ENCODE peak calls at places on chromosomes 2 and 18, in eight cellular contexts. U is endodermal cell, G is brain microvascular endothelial cell, J is gastrocnemius medialis, E is keratinocyte, S is pancreas, N is A549, D is RWPE2. M is an unnamed sample.

GRCh38 chr2:208256192-208256782 is 1.4 kb upstream of the IDH1 start:
- DNase-seq in D (no peak), J (no peak), S (no peak), U (peak), E (no peak), G (no peak), N (no peak), M (no peak)

GRCh38 chr2:60565472-60565871 is 12.0 kb upstream of the BCL11A start:
- DNase-seq in E (no peak), U (no peak), S (no peak), J (no peak), D (no peak), N (no peak), G (no peak), M (no peak)

GRCh38 chr2:212892193-212892592 is 259.2 kb downstream of the IKZF2 start:
- DNase-seq in N (no peak), U (peak), S (no peak), J (no peak), G (peak), E (no peak), D (no peak), M (no peak)

GRCh38 chr2:96950391-96951124 is 35.8 kb downstream of the FAM178B start:
- DNase-seq in G (no peak), S (no peak), U (no peak), E (no peak), N (no peak), J (no peak), D (no peak), M (no peak)

GRCh38 chr2:188199716-188200128 is 92.0 kb upstream of the GULP1 start:
- DNase-seq in J (no peak), N (peak), D (no peak), E (peak), G (peak), U (no peak), S (no peak), M (no peak)

GRCh38 chr2:237878321-237879057 is 19.1 kb downstream of the RAMP1 start:
- DNase-seq in S (no peak), D (no peak), G (no peak), U (peak), N (no peak), J (no peak), E (no peak), M (peak)

GRCh38 chr2:137208361-137208973 is 443.1 kb downstream of the THSD7B start:
- DNase-seq in G (peak), J (no peak), U (no peak), N (no peak), D (no peak), S (no peak), E (no peak), M (no peak)

GRCh38 chr18:68533641-68534040 is 181.3 kb downstream of the TMX3 start:
- DNase-seq in G (no peak), D (no peak), N (no peak), E (no peak), U (no peak), J (no peak), S (no peak), M (no peak)

GRCh38 chr18:35919179-35919578 is 53.3 kb upstream of the RMP24 start:
- DNase-seq in E (no peak), N (no peak), G (no peak), J (no peak), U (no peak), S (no peak), D (no peak), M (no peak)

GRCh38 chr2:174259981-174260380 is 11.6 kb upstream of the OLA1 start:
- DNase-seq in U (no peak), G (peak), S (no peak), E (no peak), N (no peak), D (no peak), J (no peak), M (no peak)

GRCh38 chr2:239905884-239906654 is 119.1 kb downstream of the NDUFA10 start:
- DNase-seq in S (no peak), G (no peak), J (no peak), D (no peak), U (peak), N (no peak), E (no peak), M (peak)

GRCh38 chr2:2619995-2620394 is 288.9 kb upstream of the MYT1L start:
- DNase-seq in J (no peak), G (no peak), S (no peak), D (no peak), N (no peak), U (peak), E (no peak), M (peak)

GRCh38 chr2:218832520-218832919 is 917 bp upstream of the PRKAG3 start:
- DNase-seq in E (no peak), D (no peak), J (peak), S (no peak), N (peak), U (no peak), G (no peak), M (no peak)

GRCh38 chr2:214960677-214961076 is 151.2 kb upstream of the BARD1 start:
- DNase-seq in D (no peak), N (no peak), S (no peak), J (no peak), E (no peak), G (no peak), U (no peak), M (no peak)

GRCh38 chr2:26382534-26382933 is 19.2 kb upstream of the DRC1 start:
- DNase-seq in J (no peak), D (no peak), S (no peak), N (no peak), G (no peak), E (no peak), U (no peak), M (no peak)

GRCh38 chr2:15655123-15655887 is 63.6 kb downstream of the DDX1 start:
- DNase-seq in U (no peak), J (no peak), N (no peak), S (no peak), D (no peak), G (no peak), E (no peak), M (no peak)

GRCh38 chr2:216733046-216733445 is 37.7 kb upstream of the IGFBP5 start:
- DNase-seq in S (no peak), J (no peak), U (no peak), D (no peak), N (no peak), G (no peak), E (no peak), M (no peak)

GRCh38 chr2:133812826-133813617 is 244.8 kb upstream of the NCKAP5 start:
- DNase-seq in G (peak), D (no peak), N (no peak), U (no peak), S (no peak), J (no peak), E (no peak), M (no peak)

GRCh38 chr2:12549641-12550040 is 167.1 kb upstream of the TRIB2 start:
- DNase-seq in N (no peak), U (no peak), S (no peak), G (peak), D (no peak), J (no peak), E (no peak), M (no peak)
- H3K27ac ChIP-seq in N (no peak), U (no peak), S (no peak), G (no peak), D (no peak), J (no peak), E (no peak), M (no peak)

DNA sequence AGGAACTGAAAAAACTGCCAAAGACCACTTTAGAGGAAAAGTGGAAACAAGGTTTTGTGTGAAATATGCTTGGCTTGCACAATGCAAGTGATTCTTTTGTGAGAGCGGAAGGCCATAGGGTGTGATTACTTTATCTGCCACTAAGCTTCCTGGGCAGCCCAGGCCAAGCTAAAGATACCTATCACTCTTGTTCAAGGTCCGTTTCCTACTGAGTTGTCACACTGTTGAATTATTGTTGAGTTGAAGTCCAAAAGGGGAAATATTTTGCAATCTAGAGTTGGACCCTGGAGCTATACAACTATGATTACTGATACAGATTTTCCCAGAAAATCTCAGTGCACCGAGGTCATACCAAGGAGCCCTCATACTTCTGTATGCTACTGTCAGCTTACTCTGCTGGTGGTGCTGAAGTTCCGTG is 72.7 kb upstream of the CTAGE1 start:
- DNase-seq in E (no peak), G (no peak), D (no peak), S (no peak), U (no peak), J (no peak), N (no peak), M (no peak)
- TF ChIP-seq CTCF in E (no peak), G (no peak), D (no peak), S (no peak), U (peak), J (no peak), N (no peak), M (no peak)

DNA sequence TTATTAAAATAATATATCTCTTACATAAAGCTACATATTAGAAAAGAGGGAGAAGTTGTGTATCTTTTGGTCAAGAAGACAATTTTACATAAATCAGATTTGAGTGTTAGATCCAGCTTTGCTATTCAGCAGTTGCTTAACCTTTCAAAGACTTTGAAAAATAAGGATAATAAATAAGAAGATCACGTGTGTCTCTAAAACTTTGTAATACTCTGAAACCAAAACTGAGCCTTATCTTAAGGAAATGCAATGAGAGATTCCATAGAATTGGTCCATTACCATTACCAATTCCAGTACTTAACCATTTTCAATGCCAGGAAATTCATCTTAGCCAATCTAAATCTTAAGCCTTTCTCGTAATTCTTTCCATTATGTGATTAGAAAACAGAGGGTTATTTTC is 89.2 kb upstream of the COL5A2 start:
- DNase-seq in S (no peak), D (no peak), G (no peak), N (no peak), J (no peak), U (no peak), E (no peak), M (no peak)
- H3K27ac ChIP-seq in S (no peak), D (peak), G (peak), N (peak), J (no peak), U (no peak), E (no peak), M (no peak)

DNA sequence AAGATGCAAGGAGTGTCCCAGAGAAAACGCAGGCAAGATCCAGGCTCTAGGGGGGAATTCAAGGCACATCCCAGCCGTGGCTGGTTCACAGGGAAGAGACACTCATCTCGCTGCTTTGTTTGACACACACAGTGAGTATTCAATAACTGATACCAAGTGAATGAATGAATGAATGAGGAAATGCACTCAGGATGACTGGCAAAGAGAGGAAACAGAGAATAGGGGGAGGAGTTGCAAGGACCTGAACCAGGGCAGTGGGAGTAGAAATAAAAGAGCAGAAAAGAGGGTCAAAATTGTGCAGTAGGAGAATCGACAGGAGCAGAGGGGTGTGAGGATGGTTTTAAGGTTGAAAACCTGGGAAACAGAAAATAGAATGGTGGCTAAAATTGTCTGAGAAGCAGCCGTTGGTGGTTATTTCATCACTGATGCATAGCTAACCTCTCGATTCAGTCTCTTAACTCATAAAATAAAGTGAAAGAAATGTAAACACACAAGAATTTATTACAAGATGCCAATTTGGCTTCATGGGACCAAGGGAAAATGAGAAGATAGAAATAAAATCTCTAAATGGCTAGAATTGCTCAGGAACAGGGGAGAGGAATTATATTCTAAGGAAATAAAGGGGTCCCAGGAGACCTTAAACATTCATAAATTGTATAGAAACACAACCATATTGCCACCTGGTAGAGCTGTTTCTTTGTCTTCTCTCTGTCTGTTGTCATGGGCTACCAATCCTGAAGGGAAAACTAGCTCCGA is 63.9 kb upstream of the PHLPP1 start:
- DNase-seq in N (no peak), E (no peak), J (no peak), G (no peak), D (no peak), U (no peak), S (no peak), M (no peak)
- TF ChIP-seq CTCF in N (no peak), E (no peak), J (no peak), G (no peak), D (no peak), U (no peak), S (no peak), M (no peak)

DNA sequence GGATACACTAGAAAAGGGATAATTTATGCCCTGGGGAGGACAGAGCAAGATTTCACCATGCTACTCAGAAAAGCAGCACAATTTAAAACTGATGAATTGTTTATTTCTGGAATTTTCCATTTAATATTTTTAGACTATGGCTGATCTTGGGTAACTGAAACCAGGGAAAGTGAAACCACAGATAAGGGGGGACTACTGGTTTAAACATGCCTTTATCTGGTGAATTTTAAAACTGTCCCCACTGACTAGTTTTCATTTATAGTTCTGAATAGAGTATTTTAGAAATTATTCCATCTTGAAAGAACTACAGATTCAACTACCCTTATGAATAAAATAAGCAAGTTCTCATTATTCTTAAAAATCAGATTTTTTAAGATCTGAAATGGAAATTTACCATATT is 15.0 kb downstream of the NFU1 start:
- DNase-seq in N (no peak), U (no peak), S (no peak), E (no peak), J (no peak), D (no peak), G (no peak), M (no peak)
- H3K27ac ChIP-seq in N (no peak), U (no peak), S (no peak), E (no peak), J (no peak), D (no peak), G (no peak), M (no peak)

DNA sequence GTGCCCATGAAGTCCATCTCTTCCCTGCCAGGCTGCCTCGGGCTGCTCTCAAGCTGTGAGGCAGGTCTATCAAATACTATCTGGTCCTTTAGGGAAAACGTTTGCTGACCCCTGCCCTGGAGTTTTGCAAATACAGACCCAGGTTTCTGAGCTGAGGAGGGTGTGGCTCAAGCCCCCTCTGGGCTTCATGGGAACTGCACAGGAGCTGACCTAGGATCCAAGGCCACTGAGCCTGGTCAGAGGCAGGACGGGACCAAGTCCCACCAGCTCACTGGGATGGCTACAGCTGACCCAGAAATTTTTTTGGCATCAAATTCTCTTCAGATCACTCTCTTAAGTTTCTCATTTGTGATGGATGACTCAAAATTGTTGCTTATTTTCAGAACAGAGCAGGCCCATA is 14.1 kb downstream of the ZNF516 start:
- DNase-seq in D (no peak), G (no peak), E (no peak), N (peak), U (peak), J (no peak), S (no peak), M (peak)
- TF ChIP-seq CTCF in D (no peak), G (peak), E (no peak), N (no peak), U (peak), J (no peak), S (no peak), M (no peak)

GRCh38 chr18:46335551-46336059 is 231.4 kb downstream of the HAUS1 start:
- DNase-seq in U (peak), J (no peak), G (no peak), E (no peak), D (peak), S (no peak), N (no peak), M (no peak)

GRCh38 chr18:46334200-46334553 is 230.0 kb downstream of the HAUS1 start:
- DNase-seq in U (no peak), N (no peak), G (no peak), D (peak), E (no peak), S (no peak), J (no peak), M (no peak)

GRCh38 chr18:46332956-46333355 is 228.8 kb downstream of the HAUS1 start:
- DNase-seq in D (peak), N (no peak), J (no peak), U (peak), E (no peak), S (peak), G (no peak), M (no peak)

GRCh38 chr18:46332286-46332801 is 228.2 kb downstream of the HAUS1 start:
- DNase-seq in N (no peak), E (no peak), U (no peak), J (no peak), S (no peak), G (no peak), D (peak), M (no peak)

DNA sequence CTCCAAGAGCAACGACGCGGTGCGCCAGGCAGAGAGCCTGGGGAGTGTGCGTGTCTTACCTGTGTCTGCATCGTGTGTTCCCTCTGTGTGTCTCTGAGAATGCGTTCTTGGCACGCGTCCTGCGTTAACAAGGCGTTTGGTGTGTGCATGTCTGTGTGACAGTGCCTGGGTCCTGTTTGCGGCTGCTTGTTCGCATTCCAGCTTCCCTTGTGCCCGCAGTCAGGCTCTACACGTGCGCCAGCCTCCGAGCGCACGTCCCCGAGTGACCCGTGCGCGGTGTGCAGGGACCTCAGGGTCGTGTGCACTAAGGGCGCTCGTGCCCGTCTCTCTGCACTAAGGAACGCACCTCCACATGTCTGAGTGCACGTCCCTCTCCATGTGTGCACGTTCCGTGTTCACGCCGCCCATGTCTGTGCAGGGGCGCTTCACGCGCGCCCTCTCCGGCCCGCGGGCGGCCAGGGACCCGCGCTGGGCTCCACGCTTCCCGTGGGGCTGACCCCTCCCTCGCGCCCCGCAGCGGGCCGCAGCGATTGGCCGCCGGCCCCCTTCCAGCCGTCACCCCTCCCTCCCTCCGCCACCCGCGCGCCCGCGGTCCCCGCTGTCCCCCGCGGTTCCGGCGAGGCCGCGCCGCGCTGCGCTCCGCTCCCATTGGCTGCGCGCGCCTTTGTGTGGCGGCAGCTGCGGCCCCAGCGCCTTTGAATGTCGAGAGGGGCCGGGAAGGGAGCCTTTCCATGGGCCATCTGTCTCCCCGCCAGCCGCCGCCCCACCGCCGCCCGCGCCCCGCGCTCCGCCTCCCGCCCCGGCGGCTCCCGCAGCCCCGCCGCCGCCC is 229.4 kb downstream of the HAUS1 start:
- DNase-seq in E (no peak), J (no peak), U (peak), N (peak), G (no peak), S (no peak), D (peak), M (no peak)
- H3K27ac ChIP-seq in E (no peak), J (no peak), U (peak), N (peak), G (no peak), S (no peak), D (peak), M (no peak)

GRCh38 chr2:199603748-199604291 is 146.1 kb upstream of the SATB2 start:
- DNase-seq in N (no peak), E (no peak), J (no peak), U (peak), D (no peak), G (no peak), S (no peak), M (no peak)

GRCh38 chr2:199602896-199603482 is 145.2 kb upstream of the SATB2 start:
- DNase-seq in S (no peak), G (no peak), J (no peak), N (no peak), U (no peak), D (no peak), E (no peak), M (no peak)

GRCh38 chr2:199602271-199602895 is 144.6 kb upstream of the SATB2 start:
- DNase-seq in S (no peak), G (no peak), E (no peak), U (peak), J (no peak), D (no peak), N (peak), M (no peak)

GRCh38 chr2:199607914-199608313 is 150.2 kb upstream of the SATB2 start:
- DNase-seq in J (no peak), N (no peak), E (no peak), G (no peak), U (no peak), S (no peak), D (no peak), M (no peak)

GRCh38 chr2:199606193-199606780 is 148.5 kb upstream of the SATB2 start:
- DNase-seq in J (no peak), G (no peak), U (no peak), S (no peak), E (no peak), D (no peak), N (peak), M (no peak)
- TF ChIP-seq CTCF in J (no peak), G (peak), U (peak), S (no peak), E (peak), D (peak), N (no peak), M (no peak)

GRCh38 chr2:102062802-102063201 is 71.0 kb downstream of the IL1R2 start:
- DNase-seq in J (no peak), D (no peak), N (no peak), E (no peak), S (no peak), G (no peak), U (no peak), M (no peak)
- H3K27ac ChIP-seq in J (peak), D (peak), N (peak), E (no peak), S (no peak), G (peak), U (no peak), M (peak)

GRCh38 chr2:28394997-28395333 is 2.3 kb downstream of the FOSL2 start:
- DNase-seq in E (no peak), G (no peak), S (no peak), D (no peak), U (no peak), N (no peak), J (no peak), M (no peak)

GRCh38 chr2:28397043-28397381 is 4.4 kb downstream of the FOSL2 start:
- DNase-seq in S (no peak), G (no peak), D (no peak), E (no peak), U (no peak), J (no peak), N (no peak), M (no peak)

GRCh38 chr2:28393115-28393836 is 618 bp downstream of the FOSL2 start:
- DNase-seq in E (no peak), J (peak), S (peak), N (no peak), U (peak), D (peak), G (peak), M (peak)

GRCh38 chr2:28394331-28394877 is 1.7 kb downstream of the FOSL2 start:
- DNase-seq in G (peak), E (no peak), N (no peak), D (peak), S (peak), J (peak), U (no peak), M (no peak)

GRCh38 chr2:28395334-28396061 is 2.8 kb downstream of the FOSL2 start:
- DNase-seq in U (no peak), N (no peak), G (no peak), J (peak), S (peak), E (no peak), D (peak), M (peak)
- TF ChIP-seq CTCF in U (no peak), N (no peak), G (no peak), J (no peak), S (no peak), E (no peak), D (no peak), M (no peak)

M was measured in coronary artery.